ENCODE peak calls at places on chromosomes 3 and 15, in four cellular contexts. V is astrocyte of the spinal cord, H is fibroblast of mammary gland, U is WTC11. Q is an unnamed sample.

GRCh38 chr3:69724722-69725435 is 14.4 kb upstream of the MITF start:
- DNase-seq in V (no peak), H (no peak), U (no peak), Q (no peak)

GRCh38 chr3:137259709-137260108 is 301.9 kb downstream of the IL20RB start:
- DNase-seq in V (no peak), H (no peak), U (peak), Q (no peak)

GRCh38 chr3:71226565-71227281 is 356.8 kb downstream of the FOXP1 start:
- DNase-seq in V (peak), H (no peak), U (no peak), Q (peak)

GRCh38 chr3:38115645-38116427 is 21.1 kb downstream of the ACAA1 start:
- DNase-seq in V (no peak), H (no peak), U (peak), Q (no peak)

GRCh38 chr15:85825118-85825517 is 30.4 kb upstream of the KLHL25 start:
- DNase-seq in V (no peak), H (no peak), U (no peak), Q (no peak)

GRCh38 chr3:181510500-181510899 is 201.2 kb upstream of the SOX2 start:
- DNase-seq in V (no peak), H (no peak), U (no peak), Q (no peak)

GRCh38 chr3:2659896-2660295 is 450.3 kb downstream of the IL5RA start:
- DNase-seq in V (no peak), H (no peak), U (no peak), Q (no peak)

GRCh38 chr15:26572606-26573350 is 200.1 kb downstream of the GABRB3 start:
- DNase-seq in V (no peak), H (no peak), U (no peak), Q (no peak)

GRCh38 chr3:136018876-136019275 is 53.3 kb downstream of the PPP2R3A start:
- DNase-seq in V (no peak), H (peak), U (no peak), Q (no peak)

GRCh38 chr15:67937153-67937761 is 97.4 kb upstream of the RNU6-1 start:
- DNase-seq in V (no peak), H (no peak), U (no peak), Q (no peak)

GRCh38 chr15:101055411-101055810 is 136.3 kb downstream of the LRRK1 start:
- DNase-seq in V (no peak), H (no peak), U (no peak), Q (no peak)

GRCh38 chr3:30085486-30085885 is 520.9 kb upstream of the TGFBR2 start:
- DNase-seq in V (no peak), H (no peak), U (no peak), Q (no peak)

GRCh38 chr15:90711418-90711824 is 5.7 kb upstream of the BLM start:
- DNase-seq in V (no peak), H (no peak), U (no peak), Q (no peak)

GRCh38 chr3:60954049-60954448 is 297.2 kb downstream of the FHIT start:
- DNase-seq in V (peak), H (peak), U (no peak), Q (no peak)

GRCh38 chr15:70096215-70096974 is 1.3 kb downstream of the TLE3 start:
- DNase-seq in V (peak), H (peak), U (peak), Q (peak)

GRCh38 chr15:98035577-98036010 is 75.1 kb downstream of the ARRDC4 start:
- DNase-seq in V (no peak), H (no peak), U (no peak), Q (no peak)

GRCh38 chr3:6551165-6551564 is 309.8 kb upstream of the GRM7 start:
- DNase-seq in V (no peak), H (no peak), U (no peak), Q (no peak)

GRCh38 chr15:83206971-83207621 is 527 bp downstream of the HDGFL3 start:
- DNase-seq in V (peak), H (no peak), U (peak), Q (peak)

GRCh38 chr3:18354706-18355105 is 70.4 kb downstream of the SATB1 start:
- DNase-seq in V (no peak), H (peak), U (no peak), Q (no peak)

GRCh38 chr3:164451083-164451910 is 627.0 kb downstream of the SI start:
- DNase-seq in V (no peak), H (no peak), U (peak), Q (no peak)

GRCh38 chr3:12246758-12247157 is 42.1 kb upstream of the PPARG start:
- DNase-seq in V (no peak), H (no peak), U (no peak), Q (no peak)

GRCh38 chr3:105791134-105791533 is 77.7 kb downstream of the CBLB start:
- DNase-seq in V (peak), H (peak), U (no peak), Q (no peak)

GRCh38 chr3:42772670-42773408 is at the start of gene CCDC13:
- DNase-seq in V (peak), H (peak), U (peak), Q (peak)

GRCh38 chr15:90184786-90185704 is 16.1 kb upstream of the SEMA4B start:
- DNase-seq in V (peak), H (no peak), U (peak), Q (peak)

GRCh38 chr15:25884354-25884753 is 21.2 kb upstream of the ATP10A start:
- DNase-seq in V (no peak), H (no peak), U (no peak), Q (no peak)

GRCh38 chr3:30625541-30626438 is 19.4 kb downstream of the TGFBR2 start:
- DNase-seq in V (peak), H (peak), U (no peak), Q (no peak)

GRCh38 chr3:14231145-14231990 is 52.8 kb downstream of the LSM3 start:
- DNase-seq in V (no peak), H (no peak), U (no peak), Q (no peak)

GRCh38 chr3:10867384-10867783 is 51.4 kb downstream of the SLC6A11 start:
- DNase-seq in V (peak), H (peak), U (peak), Q (no peak)

GRCh38 chr3:36697397-36698001 is 66.9 kb downstream of the DCLK3 start:
- DNase-seq in V (no peak), H (no peak), U (no peak), Q (no peak)
- TF ChIP-seq CTCF in V (peak), H (no peak), U (no peak), Q (no peak)

DNA sequence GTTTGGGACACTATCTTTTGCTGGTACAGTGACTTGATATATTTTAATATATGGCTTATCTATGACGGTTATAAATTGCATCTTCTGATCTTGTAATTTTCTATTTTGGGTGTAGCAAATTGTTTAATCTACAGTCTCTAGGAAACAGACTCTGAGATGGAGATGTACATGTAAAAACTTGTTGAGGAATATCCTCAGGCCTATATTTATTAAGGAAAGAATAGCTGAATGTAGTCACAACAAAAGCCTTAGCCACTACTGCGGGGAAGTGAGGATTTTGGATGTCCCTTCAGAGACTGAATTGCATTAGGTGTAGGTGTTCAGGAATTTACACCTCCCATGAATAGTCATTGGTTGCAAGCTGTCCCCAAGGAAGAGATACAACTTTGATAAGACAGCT is 13.8 kb upstream of the OR5K3 start:
- DNase-seq in V (no peak), H (no peak), U (no peak), Q (no peak)
- TF ChIP-seq CTCF in V (no peak), H (no peak), U (no peak), Q (no peak)

GRCh38 chr3:125073506-125073905 is 17.7 kb upstream of the HEG1 start:
- DNase-seq in V (no peak), H (no peak), U (no peak), Q (no peak)
- TF ChIP-seq CTCF in V (no peak), H (no peak), U (no peak), Q (no peak)

GRCh38 chr3:103609472-103609871 is 1174.7 kb downstream of the ZPLD1 start:
- DNase-seq in V (peak), H (no peak), U (no peak), Q (no peak)
- TF ChIP-seq CTCF in V (no peak), H (no peak), U (no peak), Q (no peak)